ENCODE peak calls at places on chromosomes 3 and 15, in six cellular contexts. H is heart left ventricle, Z is Panc1, Q is body of pancreas, C is psoas muscle, Y is hepatocyte. P is an unnamed sample.

GRCh38 chr15:84748274-84749110 is at the start of gene ZNF592:
- DNase-seq in C (peak; percentile 93), Q (peak; percentile 84), Y (peak; percentile 93), Z (no peak), H (peak; percentile 91), P (peak; percentile 74)

GRCh38 chr3:39412668-39413260 is 6.2 kb downstream of the RPSA start:
- DNase-seq in H (no peak), Z (no peak), C (no peak), Q (no peak), Y (no peak), P (no peak)

GRCh38 chr3:141659821-141660597 is 78.1 kb upstream of the RNF7 start:
- DNase-seq in H (peak; percentile 64), Y (peak; percentile 79), Z (no peak), Q (peak; percentile 68), C (peak; percentile 66), P (no peak)

GRCh38 chr3:52483577-52484495 is 11.3 kb upstream of the STAB1 start:
- DNase-seq in H (peak; percentile 19), Y (peak; percentile 37), Z (no peak), C (no peak), Q (no peak), P (no peak)

GRCh38 chr3:160331127-160331937 is 67.7 kb downstream of the IFT80 start:
- DNase-seq in Z (peak; percentile 56), Q (no peak), H (no peak), Y (peak; percentile 21), C (no peak), P (no peak)

GRCh38 chr15:31065824-31066223 is 35.7 kb downstream of the TRPM1 start:
- DNase-seq in Y (peak; percentile 33), C (no peak), Q (no peak), H (no peak), Z (no peak), P (no peak)

GRCh38 chr3:126751611-126752302 is 47.7 kb downstream of the CHCHD6 start:
- DNase-seq in H (no peak), C (no peak), Q (no peak), Z (no peak), Y (no peak), P (no peak)

GRCh38 chr3:132983143-132983770 is 54.9 kb upstream of the TMEM108 start:
- DNase-seq in H (no peak), C (peak; percentile 53), Q (no peak), Z (no peak), Y (no peak), P (no peak)

GRCh38 chr3:177478170-177478859 is 281.0 kb upstream of the TBL1XR1 start:
- DNase-seq in Q (peak; percentile 79), Z (peak; percentile 95), Y (peak; percentile 36), C (no peak), H (no peak), P (peak; percentile 71)

GRCh38 chr3:180179562-180179961 is 142.8 kb upstream of the PEX5L start:
- DNase-seq in H (no peak), Y (no peak), C (no peak), Q (no peak), Z (no peak), P (no peak)

GRCh38 chr15:82312611-82313349 is 36.5 kb downstream of the GOLGA6L10 start:
- DNase-seq in Q (no peak), Z (no peak), H (no peak), Y (no peak), C (no peak), P (peak; percentile 40)

GRCh38 chr3:107217161-107217560 is 160.1 kb upstream of the CCDC54 start:
- DNase-seq in H (no peak), Z (no peak), Y (no peak), Q (no peak), C (no peak), P (no peak)

GRCh38 chr3:168085491-168086119 is 10.1 kb downstream of the GOLIM4 start:
- DNase-seq in H (no peak), Q (no peak), C (no peak), Y (no peak), Z (no peak), P (no peak)

GRCh38 chr15:96320703-96321421 is 9.6 kb upstream of the NR2F2 start:
- DNase-seq in H (no peak), Y (no peak), Q (peak; percentile 14), Z (no peak), C (no peak), P (no peak)

GRCh38 chr15:96321422-96322391 is 8.8 kb upstream of the NR2F2 start:
- DNase-seq in Y (peak; percentile 44), C (peak; percentile 57), Z (no peak), H (peak; percentile 40), Q (peak; percentile 16), P (peak; percentile 62)

GRCh38 chr15:96323250-96324162 is 7.0 kb upstream of the NR2F2 start:
- DNase-seq in H (no peak), Z (no peak), Y (no peak), C (no peak), Q (no peak), P (no peak)

GRCh38 chr15:96324192-96324895 is 6.2 kb upstream of the NR2F2 start:
- DNase-seq in Y (no peak), Q (no peak), Z (no peak), C (no peak), H (no peak), P (no peak)

DNA sequence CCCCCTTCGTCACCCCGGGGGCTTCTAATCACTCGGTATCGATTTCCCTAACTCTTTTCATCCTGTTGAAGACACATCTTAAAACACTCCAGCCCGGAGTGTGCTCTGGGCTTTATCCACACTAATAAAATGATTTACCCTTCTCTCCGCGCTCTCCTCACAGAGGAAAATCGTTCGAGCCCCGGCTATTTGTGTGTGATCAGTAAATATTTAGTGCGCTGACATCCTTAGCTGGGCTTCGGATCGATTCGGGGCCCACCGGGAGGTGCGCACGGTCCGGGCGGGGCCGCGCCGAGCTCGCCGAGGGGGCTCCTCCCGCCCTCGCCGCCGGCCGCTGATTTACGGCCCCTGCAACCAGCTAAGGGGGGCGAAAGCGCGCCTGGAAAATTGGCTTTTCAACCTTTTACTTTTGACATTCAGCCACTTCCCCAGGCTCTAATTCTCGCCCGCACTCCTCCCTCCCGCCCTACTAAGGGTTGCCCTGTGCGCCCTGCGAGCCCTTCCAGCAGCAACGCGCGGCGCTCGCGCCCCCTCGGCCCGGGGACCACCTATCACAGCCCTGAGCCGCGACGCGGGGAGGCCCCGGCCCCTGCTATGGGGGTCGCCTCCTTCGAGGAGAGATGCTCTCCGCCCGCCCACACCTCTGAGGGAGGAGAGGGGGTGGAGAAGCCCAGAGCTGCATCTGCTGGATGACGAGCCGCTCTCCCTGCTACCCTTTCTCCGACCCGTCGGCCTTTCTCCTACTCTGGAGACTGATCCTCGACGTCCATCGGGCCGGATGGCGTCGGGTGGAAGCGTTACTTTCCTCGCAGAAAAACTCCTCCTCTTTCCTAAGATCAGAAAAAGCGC is 7.9 kb upstream of the NR2F2 start:
- DNase-seq in C (peak; percentile 54), Q (no peak), Z (no peak), Y (peak; percentile 26), H (peak; percentile 51), P (no peak)
- H3K27ac ChIP-seq in C (peak overlapping the region; percentile 70), Q (peak overlapping the region; percentile 85), Z (peak overlapping the region; percentile 78), Y (peak overlapping the region; percentile 57), H (peak overlapping the region; percentile 90), P (peak overlapping the region; percentile 95)

GRCh38 chr15:78156653-78157052 is 7.5 kb downstream of the IDH3A start:
- DNase-seq in Q (no peak), C (no peak), H (no peak), Y (no peak), Z (no peak), P (no peak)
- H3K27ac ChIP-seq in Q (no peak overlapping the region), C (peak overlapping the region; percentile 71), H (peak overlapping the region; percentile 53), Y (no peak overlapping the region), Z (no peak overlapping the region), P (no peak overlapping the region)

GRCh38 chr3:143847787-143848631 is at the start of gene SLC9A9:
- DNase-seq in Q (peak; percentile 32), H (peak; percentile 39), C (peak; percentile 39), Z (no peak), Y (peak; percentile 53), P (peak; percentile 62)
- H3K27ac ChIP-seq in Q (peak within 1 kb of the TSS; percentile 36), H (peak within 1 kb of the TSS; percentile 41), C (peak within 1 kb of the TSS; percentile 71), Z (no peak within 1 kb of the TSS), Y (peak within 1 kb of the TSS; percentile 35), P (peak within 1 kb of the TSS; percentile 66)

GRCh38 chr15:61016087-61016486 is 213.0 kb downstream of the RORA start:
- DNase-seq in Z (no peak), Y (no peak), C (no peak), H (no peak), Q (no peak), P (no peak)

GRCh38 chr15:61013146-61013545 is 216.0 kb downstream of the RORA start:
- DNase-seq in C (no peak), Z (no peak), Q (no peak), Y (no peak), H (no peak), P (no peak)

DNA sequence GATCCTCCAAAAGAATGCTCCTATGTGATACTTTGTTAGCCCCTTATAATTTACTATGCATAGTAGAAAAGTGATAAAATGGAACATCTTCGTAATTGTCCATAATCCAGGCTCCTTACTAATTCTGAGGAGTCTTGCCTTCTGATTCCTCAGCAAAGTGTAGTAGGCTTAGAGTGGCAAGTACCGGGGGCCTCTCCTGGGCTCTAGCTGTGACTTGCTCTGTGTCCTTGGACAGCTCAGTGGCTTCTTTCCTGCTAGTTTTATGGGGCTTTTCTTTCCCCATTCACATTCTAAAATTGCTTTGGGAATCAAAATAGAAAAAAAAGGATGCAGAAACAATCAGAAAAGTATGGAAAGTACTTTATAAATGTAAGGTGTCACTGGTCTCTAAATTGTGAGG is 211.0 kb downstream of the RORA start:
- DNase-seq in H (no peak), Y (no peak), Z (no peak), Q (no peak), C (no peak), P (no peak)
- H3K27ac ChIP-seq in H (no peak overlapping the region), Y (no peak overlapping the region), Z (no peak overlapping the region), Q (no peak overlapping the region), C (no peak overlapping the region), P (no peak overlapping the region)

DNA sequence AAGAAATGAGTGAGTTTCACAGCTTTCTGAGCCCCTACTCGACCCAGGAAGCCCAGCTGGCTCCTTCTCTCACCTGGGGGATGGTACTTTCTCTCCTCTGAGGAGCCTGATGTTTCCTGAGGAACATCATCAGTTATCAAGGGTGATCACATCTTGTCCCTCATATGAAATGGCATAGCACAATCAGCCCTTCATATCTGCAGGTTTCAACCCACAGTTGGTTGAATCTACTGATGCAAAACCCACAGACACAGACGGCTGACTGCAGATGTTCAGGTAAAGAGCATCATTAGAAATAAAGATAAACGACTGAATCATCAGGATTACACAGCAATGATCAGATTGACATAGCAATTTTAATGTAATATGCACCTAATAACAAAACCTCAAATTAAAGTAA is 93.6 kb upstream of the OSTN start:
- DNase-seq in Y (no peak), Z (no peak), Q (no peak), C (no peak), H (no peak), P (no peak)
- H3K27ac ChIP-seq in Y (no peak overlapping the region), Z (no peak overlapping the region), Q (no peak overlapping the region), C (no peak overlapping the region), H (no peak overlapping the region), P (no peak overlapping the region)

DNA sequence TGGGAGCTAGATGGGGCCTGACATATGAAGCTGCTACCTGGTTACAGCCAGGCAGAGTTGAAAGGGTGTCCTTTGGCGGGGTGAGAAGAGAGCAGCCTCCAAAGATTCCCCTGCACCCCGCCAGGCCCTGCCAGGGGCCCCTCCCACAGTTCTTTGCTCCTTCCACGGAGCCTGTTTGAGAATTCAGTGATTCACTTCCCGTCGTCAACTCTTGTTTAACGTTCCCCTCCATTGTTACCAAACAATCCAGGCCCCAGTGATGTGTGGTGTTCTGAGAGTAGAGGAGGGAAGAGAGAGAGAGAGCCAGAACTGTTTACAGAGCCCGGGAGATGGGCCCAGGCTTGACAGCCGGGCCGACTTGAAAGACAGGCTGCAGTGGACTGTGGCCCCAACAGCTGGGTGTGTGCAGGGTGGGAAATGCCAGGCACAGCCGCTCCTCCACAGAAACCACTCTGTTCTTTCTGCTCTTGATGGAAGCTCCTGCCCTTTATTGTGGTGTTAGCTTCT is 81.5 kb downstream of the SMAD3 start:
- DNase-seq in C (peak; percentile 56), Z (no peak), H (no peak), Y (peak; percentile 79), Q (no peak), P (no peak)
- H3K27ac ChIP-seq in C (peak overlapping the region; percentile 87), Z (peak overlapping the region; percentile 100), H (peak overlapping the region; percentile 69), Y (peak overlapping the region; percentile 95), Q (peak overlapping the region; percentile 85), P (peak overlapping the region; percentile 78)